ENCODE peak calls at places on chromosomes 7 and 10, in eight cellular contexts. T is stimulated activated CD4-positive, alpha-beta T cell treated with anti-CD3 and anti-CD28 coated beads, Interleukin-1b, Interleukin-23, amount 100 ng/mL, for 4 hours; X is activated CD4-positive, alpha-beta T cell treated with anti-CD3 and anti-CD28 coated beads for 24 hours; R is LoVo; L is pancreas; E is memory B cell; O is AG10803; D is DMS153. F is an unnamed sample.

GRCh38 chr7:107936312-107936711 is 45.3 kb downstream of the DLD start:
- DNase-seq in T (no peak), X (no peak), R (no peak), L (no peak), E (no peak), O (no peak), D (no peak), F (no peak)

GRCh38 chr7:108294595-108294994 is 161.6 kb downstream of the NRCAM start:
- DNase-seq in T (no peak), X (no peak), R (no peak), L (no peak), E (peak), O (no peak), D (no peak), F (peak)

GRCh38 chr10:100728928-100729876 is 16.2 kb upstream of the PAX2 start:
- DNase-seq in T (no peak), X (no peak), R (peak), L (no peak), E (peak), O (peak), D (no peak), F (no peak)

GRCh38 chr10:11881477-11882417 is 58.6 kb downstream of the PROSER2 start:
- DNase-seq in T (no peak), X (no peak), R (peak), L (no peak), E (no peak), O (peak), D (no peak), F (no peak)

GRCh38 chr7:105678811-105679495 is 97.7 kb upstream of the EFCAB10 start:
- DNase-seq in T (no peak), X (no peak), R (no peak), L (peak), E (peak), O (peak), D (peak), F (no peak)

GRCh38 chr7:332646-333398 is 42.9 kb downstream of the FOXL3 start:
- DNase-seq in T (peak), X (peak), R (peak), L (peak), E (peak), O (peak), D (peak), F (peak)

GRCh38 chr7:139471740-139472353 is 11.6 kb downstream of the KLRG2 start:
- DNase-seq in T (no peak), X (no peak), R (peak), L (no peak), E (no peak), O (no peak), D (no peak), F (no peak)

GRCh38 chr7:37504791-37505190 is 56.1 kb upstream of the ELMO1 start:
- DNase-seq in T (no peak), X (no peak), R (no peak), L (no peak), E (no peak), O (no peak), D (no peak), F (no peak)

GRCh38 chr7:92973964-92974363 is 137.6 kb upstream of the CDK6 start:
- DNase-seq in T (no peak), X (no peak), R (no peak), L (no peak), E (no peak), O (peak), D (no peak), F (no peak)

GRCh38 chr10:13371879-13372470 is 23.9 kb upstream of the SEPHS1 start:
- DNase-seq in T (peak), X (peak), R (peak), L (peak), E (peak), O (peak), D (peak), F (peak)

GRCh38 chr10:110074298-110074697 is 66.5 kb downstream of the ADD3 start:
- DNase-seq in T (no peak), X (no peak), R (no peak), L (no peak), E (no peak), O (peak), D (no peak), F (no peak)

GRCh38 chr10:28913850-28914249 is 236.5 kb downstream of the BAMBI start:
- DNase-seq in T (no peak), X (no peak), R (peak), L (no peak), E (no peak), O (no peak), D (no peak), F (no peak)

GRCh38 chr10:45532501-45532900 is 140.1 kb downstream of the ZFAND4 start:
- DNase-seq in T (no peak), X (no peak), R (no peak), L (no peak), E (no peak), O (no peak), D (no peak), F (no peak)

GRCh38 chr7:2929321-2930201 is 85.5 kb upstream of the GNA12 start:
- DNase-seq in T (no peak), X (no peak), R (no peak), L (no peak), E (no peak), O (no peak), D (no peak), F (no peak)

GRCh38 chr10:102596506-102596971 is 47.7 kb upstream of the TRIM8 start:
- DNase-seq in T (no peak), X (no peak), R (peak), L (peak), E (peak), O (peak), D (peak), F (no peak)

GRCh38 chr7:28556036-28556435 is 143.7 kb downstream of the CREB5 start:
- DNase-seq in T (no peak), X (no peak), R (no peak), L (no peak), E (no peak), O (no peak), D (no peak), F (no peak)

GRCh38 chr7:140022582-140023211 is 40.1 kb downstream of the PARP12 start:
- DNase-seq in T (no peak), X (no peak), R (no peak), L (no peak), E (no peak), O (no peak), D (no peak), F (no peak)

GRCh38 chr7:50268990-50269389 is 35.5 kb upstream of the IKZF1 start:
- DNase-seq in T (no peak), X (no peak), R (no peak), L (no peak), E (no peak), O (no peak), D (peak), F (no peak)

GRCh38 chr7:46007194-46007593 is 86.1 kb upstream of the IGFBP3 start:
- DNase-seq in T (no peak), X (no peak), R (no peak), L (no peak), E (no peak), O (no peak), D (no peak), F (no peak)

F was measured in NCI-H1048.